ENCODE peak calls at places on chromosomes 7 and 10, in nine cellular contexts. P is astrocyte, O is lower lobe of right lung, V is IMR-90, W is mammary epithelial cell, D is choroid plexus epithelial cell, N is fibroblast of lung, S is cardiac muscle cell, L is sigmoid colon. G is an unnamed sample.

GRCh38 chr10:62043493-62043938 is 142.0 kb downstream of the ARID5B start:
- DNase-seq in V (peak), N (peak), W (no peak), S (no peak), P (peak), O (no peak), D (peak), L (no peak), G (no peak)

GRCh38 chr10:121288864-121289659 is 309.2 kb downstream of the FGFR2 start:
- DNase-seq in O (no peak), S (no peak), D (no peak), N (no peak), V (no peak), W (no peak), P (no peak), L (no peak), G (no peak)

GRCh38 chr7:32154797-32155196 is 84.6 kb upstream of the PDE1C start:
- DNase-seq in W (no peak), P (peak), D (no peak), S (no peak), O (no peak), L (no peak), V (peak), N (peak), G (no peak)

GRCh38 chr10:90138844-90139243 is 437.5 kb downstream of the KIF20B start:
- DNase-seq in W (no peak), D (peak), V (no peak), O (no peak), P (no peak), S (peak), N (peak), L (no peak), G (no peak)

GRCh38 chr7:44769381-44770209 is 20.9 kb downstream of the ZMIZ2 start:
- DNase-seq in O (no peak), V (peak), S (no peak), N (peak), P (peak), D (peak), L (no peak), W (peak), G (no peak)

GRCh38 chr10:60848680-60849079 is 70.4 kb downstream of the CDK1 start:
- DNase-seq in L (no peak), V (no peak), O (no peak), D (no peak), N (no peak), P (no peak), W (no peak), S (no peak), G (no peak)

GRCh38 chr10:69057951-69058297 is 30.0 kb upstream of the SRGN start:
- DNase-seq in S (no peak), O (no peak), P (peak), L (no peak), V (peak), N (no peak), D (peak), W (peak), G (no peak)

GRCh38 chr10:4633776-4634175 is 192.2 kb upstream of the AKR1E2 start:
- DNase-seq in S (no peak), P (no peak), W (no peak), L (no peak), N (no peak), D (no peak), V (no peak), O (no peak), G (no peak)

GRCh38 chr7:132376361-132377013 is 199.8 kb downstream of the PLXNA4 start:
- DNase-seq in P (no peak), S (no peak), V (no peak), N (no peak), O (no peak), L (no peak), D (no peak), W (no peak), G (no peak)

GRCh38 chr10:71220689-71221540 is 8.5 kb downstream of the UNC5B start:
- DNase-seq in D (no peak), S (no peak), W (no peak), O (no peak), N (no peak), L (peak), V (no peak), P (no peak), G (no peak)

GRCh38 chr7:49479936-49480544 is 293.4 kb upstream of the VWC2 start:
- DNase-seq in S (no peak), N (no peak), L (no peak), D (no peak), V (no peak), W (no peak), O (no peak), P (no peak), G (peak)

GRCh38 chr7:24715661-24716479 is 41.4 kb downstream of the GSDME start:
- DNase-seq in N (peak), D (peak), P (peak), W (no peak), L (no peak), S (peak), V (peak), O (no peak), G (no peak)

GRCh38 chr7:22723171-22723601 is 3.8 kb upstream of the IL6 start:
- DNase-seq in S (peak), D (peak), W (no peak), N (peak), V (peak), L (peak), O (peak), P (peak), G (peak)

GRCh38 chr7:36784991-36785940 is 61.0 kb upstream of the AOAH start:
- DNase-seq in O (peak), D (peak), W (peak), S (no peak), P (no peak), L (peak), V (no peak), N (no peak), G (no peak)
- TF ChIP-seq CTCF in O (no peak), D (no peak), W (no peak), S (peak), P (no peak), L (no peak), V (no peak), N (no peak), G (no peak)

GRCh38 chr7:50793947-50794570 is 11.4 kb upstream of the GRB10 start:
- DNase-seq in V (no peak), O (no peak), W (no peak), D (no peak), P (no peak), N (no peak), L (no peak), S (no peak), G (no peak)
- H3K4me3 ChIP-seq in V (peak), O (peak), W (peak), D (peak), P (peak), N (peak), L (peak), S (peak), G (peak)

GRCh38 chr7:29957521-29957920 is 32.1 kb downstream of the SCRN1 start:
- DNase-seq in O (no peak), V (no peak), P (no peak), W (no peak), N (no peak), L (no peak), S (no peak), D (no peak), G (no peak)

GRCh38 chr7:29956477-29956836 is 33.1 kb downstream of the SCRN1 start:
- DNase-seq in V (no peak), D (no peak), P (no peak), S (no peak), W (no peak), N (no peak), L (no peak), O (no peak), G (no peak)

GRCh38 chr7:29955075-29955792 is 34.4 kb downstream of the SCRN1 start:
- DNase-seq in N (no peak), S (no peak), D (no peak), P (no peak), L (no peak), O (no peak), W (no peak), V (no peak), G (no peak)

GRCh38 chr7:29957921-29958320 is 31.7 kb downstream of the SCRN1 start:
- DNase-seq in S (no peak), O (no peak), N (no peak), P (no peak), L (no peak), V (no peak), D (no peak), W (no peak), G (no peak)

DNA sequence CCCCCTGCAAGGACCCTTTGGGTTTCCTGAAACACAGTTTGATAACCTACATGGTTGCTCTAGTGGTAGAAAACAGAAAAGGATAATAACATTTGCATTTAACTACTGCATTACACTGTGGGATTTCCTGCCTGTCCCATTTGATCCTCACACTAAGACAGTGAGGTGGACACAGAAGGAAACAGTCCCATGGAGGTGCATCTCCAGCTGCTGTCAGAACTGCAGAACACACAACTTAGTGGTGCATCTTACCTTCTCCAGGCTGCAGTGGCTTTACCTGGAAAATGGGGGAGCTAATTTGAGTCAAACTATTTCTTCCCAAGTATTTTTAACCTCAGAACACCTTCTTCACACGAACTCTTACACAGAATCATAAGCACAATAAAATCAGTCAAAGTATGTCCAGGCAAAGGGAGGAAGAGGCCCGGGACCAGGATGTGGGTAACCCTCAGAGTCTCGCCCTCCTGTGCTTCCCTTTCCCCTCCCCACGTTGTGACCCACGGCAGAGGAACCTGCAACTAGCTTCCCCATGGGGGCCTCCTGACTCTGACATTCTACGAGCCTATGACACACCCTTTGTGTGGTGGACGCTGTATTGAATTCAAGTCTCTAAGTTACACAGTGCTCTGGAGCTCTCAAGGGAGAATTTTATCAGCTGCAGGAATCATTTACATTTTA is 33.7 kb downstream of the SCRN1 start:
- DNase-seq in D (no peak), W (no peak), L (no peak), S (no peak), N (no peak), O (peak), P (no peak), V (no peak), G (no peak)
- TF ChIP-seq CTCF in D (no peak), W (no peak), L (no peak), S (no peak), N (no peak), O (no peak), P (no peak), V (no peak), G (no peak)

GRCh38 chr7:130943981-130944380 is 210.0 kb upstream of the KLF14 start:
- DNase-seq in P (no peak), L (no peak), N (peak), O (no peak), V (peak), W (no peak), S (no peak), D (no peak), G (no peak)

GRCh38 chr7:130944997-130945396 is 211.0 kb upstream of the KLF14 start:
- DNase-seq in V (no peak), L (no peak), W (no peak), D (no peak), P (no peak), O (no peak), S (no peak), N (no peak), G (no peak)

GRCh38 chr7:130941322-130942210 is 207.6 kb upstream of the KLF14 start:
- DNase-seq in V (peak), O (peak), L (no peak), N (peak), D (peak), P (peak), S (no peak), W (peak), G (peak)

GRCh38 chr7:130942211-130942964 is 208.4 kb upstream of the KLF14 start:
- DNase-seq in O (no peak), S (no peak), V (peak), P (peak), N (peak), D (peak), W (peak), L (no peak), G (peak)

DNA sequence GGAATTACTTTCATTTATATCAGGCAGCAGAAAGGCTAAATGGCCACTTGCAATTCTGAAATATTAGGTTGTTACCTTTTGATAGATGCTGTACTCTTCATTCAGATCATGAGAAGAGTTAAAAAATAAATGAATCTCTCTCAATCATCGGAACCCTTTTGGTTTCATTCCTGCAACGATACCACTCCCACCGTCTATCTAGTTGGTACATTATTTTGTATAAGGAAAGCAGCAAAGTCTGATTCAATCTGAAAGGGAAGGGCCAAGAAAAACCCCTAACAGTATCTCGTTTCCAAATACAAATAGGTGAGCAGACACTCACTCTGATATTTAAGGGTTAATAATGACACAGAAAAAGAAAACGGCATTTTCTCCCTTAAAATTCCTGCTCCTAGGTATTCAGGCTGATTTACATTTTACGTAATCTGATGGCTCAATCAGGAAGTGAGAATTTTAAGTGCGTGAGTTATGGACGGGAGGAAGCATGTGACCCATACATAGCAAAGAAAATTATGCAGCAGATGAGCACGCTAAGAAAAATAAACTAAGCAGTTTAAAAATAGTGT is 209.4 kb upstream of the KLF14 start:
- DNase-seq in S (no peak), W (peak), L (no peak), D (peak), O (no peak), N (peak), V (peak), P (peak), G (peak)
- H3K4me3 ChIP-seq in S (no peak), W (peak), L (no peak), D (peak), O (peak), N (peak), V (peak), P (peak), G (peak)

GRCh38 chr7:158973941-158974785 is 117.8 kb downstream of the DYNC2I1 start:
- DNase-seq in S (no peak), O (no peak), N (no peak), V (no peak), P (no peak), L (no peak), W (no peak), D (no peak), G (no peak)

GRCh38 chr7:158971214-158971613 is 114.9 kb downstream of the DYNC2I1 start:
- DNase-seq in N (no peak), D (no peak), O (no peak), W (no peak), V (no peak), S (no peak), L (no peak), P (no peak), G (no peak)

GRCh38 chr7:158976468-158976848 is 120.1 kb downstream of the DYNC2I1 start:
- DNase-seq in O (no peak), S (peak), D (no peak), P (no peak), N (no peak), W (no peak), L (no peak), V (no peak), G (no peak)

GRCh38 chr7:158975526-158976467 is 119.4 kb downstream of the DYNC2I1 start:
- DNase-seq in W (no peak), D (no peak), N (no peak), P (no peak), V (no peak), L (no peak), S (peak), O (no peak), G (no peak)

DNA sequence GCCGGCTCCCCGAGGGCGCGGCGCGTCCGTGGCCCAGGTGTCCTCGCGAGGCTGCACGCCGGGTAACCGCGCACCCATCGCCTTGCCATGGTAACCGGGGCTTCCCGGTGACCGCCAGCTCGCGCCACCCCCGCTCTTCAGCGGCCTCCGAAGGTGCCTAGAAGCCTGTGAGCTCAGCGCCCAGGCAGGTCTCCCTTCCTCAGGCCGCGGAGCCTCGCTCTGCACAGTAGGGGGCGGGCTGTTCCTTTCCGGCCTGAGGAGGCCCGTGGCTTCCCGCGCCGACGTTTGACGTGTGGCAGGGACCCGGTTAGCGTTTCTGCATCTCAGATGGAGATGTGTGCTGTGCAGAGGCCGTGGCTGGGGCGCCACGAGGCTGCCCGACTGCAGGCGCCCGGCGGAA is 117.1 kb downstream of the DYNC2I1 start:
- DNase-seq in V (no peak), W (no peak), O (no peak), P (no peak), N (no peak), S (peak), L (no peak), D (peak), G (peak)
- TF ChIP-seq CTCF in V (no peak), W (peak), O (peak), P (no peak), N (no peak), S (peak), L (no peak), D (peak), G (peak)

DNA sequence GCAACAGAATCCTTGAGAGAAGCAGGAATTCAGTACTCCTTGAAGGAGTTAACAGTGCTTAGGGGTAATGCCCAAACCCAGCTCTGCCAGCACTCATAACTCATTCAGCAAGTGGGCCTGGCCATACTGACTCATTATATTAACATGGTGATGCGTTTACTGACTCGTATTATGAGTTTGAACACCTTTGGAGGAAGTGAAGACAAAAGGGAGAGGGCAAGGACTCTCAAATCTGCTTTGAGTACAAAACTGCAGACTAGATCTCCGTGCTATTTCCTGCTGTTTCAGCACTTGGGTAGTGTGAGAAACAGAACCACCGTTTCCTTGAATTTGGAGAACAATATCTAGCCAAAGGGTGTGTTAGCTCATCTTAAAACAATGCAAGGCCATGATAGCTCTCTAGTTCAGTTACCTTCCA is 30.8 kb downstream of the SLC16A9 start:
- DNase-seq in V (no peak), S (no peak), O (no peak), D (no peak), L (no peak), P (peak), W (peak), N (no peak), G (no peak)
- H3K4me3 ChIP-seq in V (no peak), S (no peak), O (no peak), D (no peak), L (no peak), P (no peak), W (no peak), N (no peak), G (no peak)

GRCh38 chr10:12710157-12710556 is 291.4 kb downstream of the CCDC3 start:
- DNase-seq in S (no peak), L (no peak), V (no peak), N (no peak), O (no peak), P (no peak), D (no peak), W (no peak), G (no peak)

GRCh38 chr10:12709516-12709915 is 292.0 kb downstream of the CCDC3 start:
- DNase-seq in L (no peak), W (no peak), V (peak), S (no peak), D (peak), P (no peak), N (peak), O (no peak), G (no peak)

GRCh38 chr10:12705943-12706342 is 295.6 kb downstream of the CCDC3 start:
- DNase-seq in O (no peak), N (no peak), L (no peak), P (no peak), W (peak), S (no peak), V (no peak), D (no peak), G (no peak)

GRCh38 chr10:12708921-12709320 is 292.6 kb downstream of the CCDC3 start:
- DNase-seq in N (no peak), S (no peak), D (peak), O (no peak), V (peak), P (peak), W (no peak), L (peak), G (no peak)

GRCh38 chr10:12707461-12708185 is 293.9 kb downstream of the CCDC3 start:
- DNase-seq in W (peak), O (no peak), D (peak), L (peak), S (peak), V (peak), N (peak), P (peak), G (no peak)
- TF ChIP-seq CTCF in W (peak), O (peak), D (peak), L (peak), S (peak), V (peak), N (peak), P (peak), G (peak)

G was measured in LNCaP clone FGC.